ENCODE peak calls at places on chromosome 7, in four cellular contexts. One of them, this sample, is unnamed.

GRCh38 chr7:122552769-122553168 is 146.1 kb downstream of the RNF133 start:
- DNase-seq in thoracic aorta: no peak
- DNase-seq in CD4-positive, alpha-beta T cell: no peak
- DNase-seq in transverse colon: no peak
- DNase-seq in this sample: no peak

GRCh38 chr7:3244241-3244814 is 56.7 kb upstream of the SDK1 start:
- DNase-seq in transverse colon: no peak
- DNase-seq in CD4-positive, alpha-beta T cell: no peak
- DNase-seq in thoracic aorta: no peak
- DNase-seq in this sample: no peak

GRCh38 chr7:149194799-149195179 is 557 bp upstream of the ZNF282 start:
- DNase-seq in transverse colon: no peak
- DNase-seq in CD4-positive, alpha-beta T cell: no peak
- DNase-seq in thoracic aorta: no peak
- DNase-seq in this sample: no peak

GRCh38 chr7:6360841-6361240 is 86.9 kb downstream of the DAGLB start:
- DNase-seq in transverse colon: no peak
- DNase-seq in CD4-positive, alpha-beta T cell: no peak
- DNase-seq in thoracic aorta: no peak
- DNase-seq in this sample: no peak

GRCh38 chr7:110569486-110569885 is 521.4 kb upstream of the LRRN3 start:
- DNase-seq in transverse colon: no peak
- DNase-seq in thoracic aorta: no peak
- DNase-seq in CD4-positive, alpha-beta T cell: no peak
- DNase-seq in this sample: no peak

GRCh38 chr7:127514499-127514898 is 70.9 kb downstream of the GCC1 start:
- DNase-seq in thoracic aorta: no peak
- DNase-seq in CD4-positive, alpha-beta T cell: no peak
- DNase-seq in transverse colon: no peak
- DNase-seq in this sample: no peak

GRCh38 chr7:21960922-21961321 is 15.2 kb upstream of the CDCA7L start:
- DNase-seq in transverse colon: no peak
- DNase-seq in CD4-positive, alpha-beta T cell: no peak
- DNase-seq in thoracic aorta: no peak
- DNase-seq in this sample: no peak

GRCh38 chr7:26857534-26858228 is 6.7 kb downstream of the SKAP2 start:
- DNase-seq in CD4-positive, alpha-beta T cell: no peak
- DNase-seq in transverse colon: peak; percentile 38
- DNase-seq in thoracic aorta: no peak
- DNase-seq in this sample: no peak

GRCh38 chr7:23235688-23236280 is 10.8 kb upstream of the GPNMB start:
- DNase-seq in CD4-positive, alpha-beta T cell: no peak
- DNase-seq in thoracic aorta: no peak
- DNase-seq in transverse colon: no peak
- DNase-seq in this sample: no peak

GRCh38 chr7:38753347-38753746 is 122.2 kb upstream of the AMPH start:
- DNase-seq in thoracic aorta: no peak
- DNase-seq in CD4-positive, alpha-beta T cell: no peak
- DNase-seq in transverse colon: no peak
- DNase-seq in this sample: no peak

GRCh38 chr7:21690717-21691116 is 147.9 kb downstream of the DNAH11 start:
- DNase-seq in thoracic aorta: no peak
- DNase-seq in transverse colon: no peak
- DNase-seq in CD4-positive, alpha-beta T cell: no peak
- DNase-seq in this sample: no peak

GRCh38 chr7:113267271-113267670 is 148.9 kb upstream of the SMIM30 start:
- DNase-seq in transverse colon: no peak
- DNase-seq in CD4-positive, alpha-beta T cell: no peak
- DNase-seq in thoracic aorta: no peak
- DNase-seq in this sample: no peak

GRCh38 chr7:129434846-129435318 is 650 bp downstream of the STRIP2 start:
- DNase-seq in transverse colon: peak; percentile 7
- DNase-seq in thoracic aorta: no peak
- DNase-seq in CD4-positive, alpha-beta T cell: no peak
- DNase-seq in this sample: no peak

GRCh38 chr7:90706067-90706716 is 110.1 kb downstream of the CDK14 start:
- DNase-seq in transverse colon: no peak
- DNase-seq in CD4-positive, alpha-beta T cell: no peak
- DNase-seq in thoracic aorta: no peak
- DNase-seq in this sample: no peak

GRCh38 chr7:30969604-30969970 is 5.8 kb downstream of the GHRHR start:
- DNase-seq in thoracic aorta: no peak
- DNase-seq in CD4-positive, alpha-beta T cell: no peak
- DNase-seq in transverse colon: no peak
- DNase-seq in this sample: no peak

GRCh38 chr7:134696261-134696660 is 49.6 kb downstream of the BPGM start:
- DNase-seq in CD4-positive, alpha-beta T cell: no peak
- DNase-seq in transverse colon: no peak
- DNase-seq in thoracic aorta: no peak
- DNase-seq in this sample: no peak

GRCh38 chr7:29053105-29053872 is 93.0 kb downstream of the CPVL start:
- DNase-seq in thoracic aorta: no peak
- DNase-seq in transverse colon: no peak
- DNase-seq in CD4-positive, alpha-beta T cell: no peak
- DNase-seq in this sample: no peak

GRCh38 chr7:92953657-92954056 is 117.3 kb upstream of the CDK6 start:
- DNase-seq in CD4-positive, alpha-beta T cell: no peak
- DNase-seq in transverse colon: no peak
- DNase-seq in thoracic aorta: no peak
- DNase-seq in this sample: no peak

GRCh38 chr7:139682136-139683013 is 95.4 kb downstream of the HIPK2 start:
- DNase-seq in CD4-positive, alpha-beta T cell: no peak
- DNase-seq in transverse colon: no peak
- DNase-seq in thoracic aorta: no peak
- DNase-seq in this sample: no peak

GRCh38 chr7:7770228-7770627 is 51.8 kb upstream of the RPA3 start:
- DNase-seq in thoracic aorta: no peak
- DNase-seq in CD4-positive, alpha-beta T cell: no peak
- DNase-seq in transverse colon: no peak
- DNase-seq in this sample: no peak

GRCh38 chr7:142626420-142627035 is 122.7 kb upstream of the PRSS1 start:
- DNase-seq in thoracic aorta: no peak
- DNase-seq in transverse colon: peak; percentile 56
- DNase-seq in CD4-positive, alpha-beta T cell: peak; percentile 56
- DNase-seq in this sample: peak; percentile 70

GRCh38 chr7:105497016-105497415 is 25.1 kb downstream of the PUS7 start:
- DNase-seq in transverse colon: no peak
- DNase-seq in thoracic aorta: no peak
- DNase-seq in CD4-positive, alpha-beta T cell: no peak
- DNase-seq in this sample: no peak

GRCh38 chr7:77199008-77199966 is at the start of gene FGL2:
- DNase-seq in transverse colon: peak; percentile 75
- DNase-seq in thoracic aorta: peak; percentile 9
- DNase-seq in CD4-positive, alpha-beta T cell: peak; percentile 39
- DNase-seq in this sample: peak; percentile 13

GRCh38 chr7:13240349-13240748 is 552.9 kb downstream of the ARL4A start:
- DNase-seq in CD4-positive, alpha-beta T cell: no peak
- DNase-seq in thoracic aorta: no peak
- DNase-seq in transverse colon: no peak
- DNase-seq in this sample: peak; percentile 1

GRCh38 chr7:17946591-17946990 is 6.3 kb upstream of the SNX13 start:
- DNase-seq in thoracic aorta: no peak
- DNase-seq in transverse colon: no peak
- DNase-seq in CD4-positive, alpha-beta T cell: no peak
- DNase-seq in this sample: no peak

GRCh38 chr7:148831782-148832181 is 52.3 kb downstream of the EZH2 start:
- DNase-seq in transverse colon: no peak
- DNase-seq in thoracic aorta: no peak
- DNase-seq in CD4-positive, alpha-beta T cell: no peak
- DNase-seq in this sample: no peak

GRCh38 chr7:130987092-130987491 is 253.1 kb upstream of the KLF14 start:
- DNase-seq in CD4-positive, alpha-beta T cell: no peak
- DNase-seq in thoracic aorta: no peak
- DNase-seq in transverse colon: no peak
- DNase-seq in this sample: no peak
- H3K27ac ChIP-seq in CD4-positive, alpha-beta T cell: peak overlapping the region; percentile 30
- H3K27ac ChIP-seq in thoracic aorta: no peak overlapping the region
- H3K27ac ChIP-seq in transverse colon: peak overlapping the region; percentile 6
- H3K27ac ChIP-seq in this sample: no peak overlapping the region

DNA sequence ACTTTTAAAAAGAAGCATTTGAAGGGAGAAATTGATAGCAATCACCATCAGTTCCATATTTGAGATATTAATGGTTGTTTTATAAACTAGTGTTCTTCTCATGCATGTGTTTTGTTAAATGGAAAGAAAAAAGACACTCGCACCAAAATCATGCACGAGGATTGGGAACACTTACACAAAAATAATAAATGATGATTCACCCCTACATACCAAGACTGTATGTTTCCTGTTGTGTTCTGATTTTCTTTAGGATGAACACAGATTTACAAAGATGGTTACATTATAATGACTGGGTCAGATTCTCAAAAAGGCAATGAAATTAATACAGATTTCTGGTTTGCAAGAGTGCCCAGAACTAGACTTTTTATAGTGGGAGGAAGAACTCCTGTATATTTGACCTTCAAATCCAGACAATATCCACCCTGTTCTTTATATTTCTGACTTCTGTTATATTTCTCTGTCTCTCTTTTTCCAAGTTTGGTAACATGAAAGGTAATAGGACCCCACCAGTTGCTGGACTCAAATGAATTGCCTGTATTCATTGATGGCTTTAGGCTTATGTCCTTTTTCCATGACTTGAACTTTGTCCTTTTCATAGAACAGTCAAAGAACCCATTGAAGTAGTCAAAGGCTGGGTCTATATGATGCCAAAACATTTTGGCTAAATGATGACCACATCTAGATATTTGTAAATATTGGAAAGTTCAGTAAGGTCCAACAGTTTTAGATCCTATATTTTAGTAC is 54.4 kb downstream of the SEMA3A start:
- DNase-seq in CD4-positive, alpha-beta T cell: no peak
- DNase-seq in thoracic aorta: no peak
- DNase-seq in transverse colon: no peak
- DNase-seq in this sample: no peak
- H3K27ac ChIP-seq in CD4-positive, alpha-beta T cell: no peak overlapping the region
- H3K27ac ChIP-seq in thoracic aorta: no peak overlapping the region
- H3K27ac ChIP-seq in transverse colon: no peak overlapping the region
- H3K27ac ChIP-seq in this sample: no peak overlapping the region

DNA sequence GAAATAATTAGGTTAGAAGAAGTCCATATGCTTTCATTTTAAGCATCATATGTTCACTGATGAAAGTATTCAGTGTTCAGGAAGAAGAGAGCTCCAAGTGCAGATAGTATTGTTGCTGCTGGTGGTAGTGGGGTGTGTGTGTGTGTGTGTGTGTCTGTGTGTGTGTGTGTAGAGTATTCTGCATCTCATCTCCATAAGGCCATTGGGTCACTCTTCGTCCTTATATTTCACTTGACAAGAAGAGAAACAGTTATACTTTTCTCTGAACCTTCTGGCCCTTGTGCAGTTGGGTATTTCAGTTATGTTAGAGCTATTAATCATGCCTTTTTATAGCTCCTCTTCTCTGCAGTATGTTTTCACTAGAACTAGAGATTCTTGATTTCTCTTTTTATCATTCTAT is 26.2 kb downstream of the ADAM22 start:
- DNase-seq in thoracic aorta: no peak
- DNase-seq in CD4-positive, alpha-beta T cell: no peak
- DNase-seq in transverse colon: no peak
- DNase-seq in this sample: no peak
- H3K27ac ChIP-seq in thoracic aorta: no peak overlapping the region
- H3K27ac ChIP-seq in CD4-positive, alpha-beta T cell: no peak overlapping the region
- H3K27ac ChIP-seq in transverse colon: no peak overlapping the region
- H3K27ac ChIP-seq in this sample: no peak overlapping the region

GRCh38 chr7:55510621-55511020 is 61.7 kb downstream of the VOPP1 start:
- DNase-seq in transverse colon: no peak
- DNase-seq in thoracic aorta: no peak
- DNase-seq in CD4-positive, alpha-beta T cell: no peak
- DNase-seq in this sample: no peak
- H3K27ac ChIP-seq in transverse colon: no peak overlapping the region
- H3K27ac ChIP-seq in thoracic aorta: no peak overlapping the region
- H3K27ac ChIP-seq in CD4-positive, alpha-beta T cell: no peak overlapping the region
- H3K27ac ChIP-seq in this sample: no peak overlapping the region

DNA sequence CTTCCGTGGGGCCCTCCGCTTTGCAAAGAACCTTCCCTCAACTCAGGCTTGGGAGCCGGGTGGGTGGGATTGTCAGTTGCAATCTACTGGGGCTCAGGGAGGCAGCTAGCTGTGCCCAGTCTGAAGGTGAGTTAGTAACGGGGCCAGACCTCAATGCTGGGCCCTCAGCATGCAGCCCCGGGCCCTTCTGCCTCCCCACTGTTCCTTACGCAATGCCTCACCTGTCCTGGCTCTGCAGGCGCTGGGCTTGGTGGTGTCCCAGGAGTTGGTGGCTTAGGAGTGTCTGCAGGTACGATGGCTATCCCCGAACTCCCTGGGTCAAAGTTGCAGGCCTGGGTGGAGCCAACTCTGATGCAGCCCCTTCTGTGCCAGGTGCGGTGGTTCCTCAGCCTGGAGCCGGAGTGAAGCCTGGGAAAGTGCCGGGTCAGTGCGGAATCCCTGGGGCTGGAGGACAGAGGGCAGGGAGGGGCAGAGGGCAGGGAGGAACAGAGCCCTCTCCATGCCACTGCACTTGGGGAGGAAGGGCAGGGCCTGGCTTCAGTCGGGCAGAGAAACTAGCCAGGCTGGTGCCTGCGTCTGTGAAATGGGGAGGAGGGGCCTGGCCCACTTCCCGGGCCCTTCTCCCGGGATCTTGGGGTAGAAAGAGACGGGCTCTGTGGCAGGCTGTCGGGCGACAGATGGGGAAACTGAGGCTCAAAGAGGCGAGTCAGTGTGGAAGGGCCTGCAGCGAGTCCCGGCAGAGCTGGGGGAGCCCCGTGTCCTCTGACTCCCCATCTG is 15.0 kb downstream of the ELN start:
- DNase-seq in thoracic aorta: no peak
- DNase-seq in transverse colon: no peak
- DNase-seq in CD4-positive, alpha-beta T cell: no peak
- DNase-seq in this sample: no peak
- H3K27ac ChIP-seq in thoracic aorta: peak overlapping the region; percentile 94
- H3K27ac ChIP-seq in transverse colon: peak overlapping the region; percentile 67
- H3K27ac ChIP-seq in CD4-positive, alpha-beta T cell: no peak overlapping the region
- H3K27ac ChIP-seq in this sample: no peak overlapping the region